ENCODE peak calls at places on chromosomes 11 and 22, in five cellular contexts. C is vagina, N is T-helper 2 cell, H is uterus, B is HFFc6. I is an unnamed sample.
A peak's percentile ranks its signal among the peaks of the same experiment; 100 is the strongest.

GRCh38 chr22:39535831-39536449 is 3.4 kb upstream of the RPS19BP1 start:
- DNase-seq in C (no peak), N (no peak), H (no peak), B (no peak), I (no peak)

GRCh38 chr22:37533995-37534394 is 14.8 kb upstream of the CARD10 start:
- DNase-seq in C (no peak), N (no peak), H (no peak), B (peak; percentile 69), I (no peak)

GRCh38 chr11:94183886-94184264 is 55.2 kb downstream of the PANX1 start:
- DNase-seq in C (no peak), N (no peak), H (peak; percentile 51), B (no peak), I (no peak)

GRCh38 chr11:7967826-7968225 is 2.6 kb upstream of the NLRP10 start:
- DNase-seq in C (no peak), N (no peak), H (no peak), B (peak; percentile 28), I (no peak)

GRCh38 chr11:3192511-3193372 is 25.9 kb downstream of the MRGPRG start:
- DNase-seq in C (no peak), N (no peak), H (no peak), B (no peak), I (no peak)

GRCh38 chr11:134139873-134140331 is 71.0 kb downstream of the JAM3 start:
- DNase-seq in C (no peak), N (no peak), H (peak; percentile 86), B (peak; percentile 71), I (no peak)

GRCh38 chr22:20777420-20778177 is 3.7 kb downstream of the SERPIND1 start:
- DNase-seq in C (no peak), N (no peak), H (peak; percentile 45), B (peak; percentile 89), I (no peak)

GRCh38 chr11:230431-230830 is 5.7 kb downstream of the SIRT3 start:
- DNase-seq in C (peak; percentile 62), N (no peak), H (no peak), B (no peak), I (no peak)

GRCh38 chr22:46023558-46023981 is 46.6 kb upstream of the WNT7B start:
- DNase-seq in C (no peak), N (no peak), H (peak; percentile 90), B (no peak), I (peak; percentile 12)

GRCh38 chr11:67630943-67631331 is 1.2 kb upstream of the NUDT8 start:
- DNase-seq in C (no peak), N (no peak), H (no peak), B (no peak), I (peak; percentile 1)

GRCh38 chr11:111845256-111846028 is 25.9 kb downstream of the ALG9 start:
- DNase-seq in C (no peak), N (no peak), H (no peak), B (no peak), I (no peak)